ENCODE peak calls at places on chromosome 20, in ten cellular contexts. I, Z, N, Q, V, X, F, J, M and P are unnamed samples.

GRCh38 chr20:18678599-18678998 is 90.7 kb downstream of the DTD1 start:
- DNase-seq in I (no peak), J (no peak), N (no peak), F (no peak), M (no peak), Z (no peak), V (no peak), Q (no peak), X (no peak), P (no peak)

GRCh38 chr20:10596726-10597125 is 77.1 kb downstream of the JAG1 start:
- DNase-seq in I (peak), J (no peak), V (no peak), X (peak), Z (no peak), F (no peak), Q (no peak), M (peak), N (no peak), P (no peak)

GRCh38 chr20:62795023-62795761 is 1.1 kb upstream of the MRGBP start:
- DNase-seq in I (peak), F (peak), J (peak), V (peak), X (peak), Q (peak), M (peak), N (peak), Z (peak), P (peak)

GRCh38 chr20:47821481-47822100 is 36.3 kb upstream of the SULF2 start:
- DNase-seq in Q (no peak), I (peak), N (peak), F (no peak), X (no peak), Z (no peak), V (no peak), M (peak), J (no peak), P (no peak)

GRCh38 chr20:38866265-38867061 is 59.8 kb upstream of the FAM83D start:
- DNase-seq in X (no peak), J (no peak), M (no peak), I (no peak), Q (no peak), N (no peak), Z (no peak), F (no peak), V (no peak), P (no peak)

GRCh38 chr20:15895126-15895525 is 678.1 kb downstream of the KIF16B start:
- DNase-seq in I (no peak), M (no peak), Q (no peak), X (no peak), V (no peak), N (no peak), Z (no peak), F (no peak), J (no peak), P (no peak)

GRCh38 chr20:24943196-24943595 is 5.9 kb upstream of the CST7 start:
- DNase-seq in V (no peak), I (no peak), Z (no peak), N (peak), J (no peak), Q (no peak), X (no peak), F (no peak), M (no peak), P (no peak)

GRCh38 chr20:44401052-44401769 is 45.7 kb downstream of the HNF4A start:
- DNase-seq in J (no peak), I (no peak), M (no peak), Z (no peak), N (no peak), X (no peak), F (no peak), Q (no peak), V (no peak), P (no peak)

GRCh38 chr20:1809611-1810510 is 85.3 kb upstream of the SIRPA start:
- DNase-seq in I (peak), Q (no peak), Z (no peak), M (peak), J (no peak), N (peak), F (no peak), V (no peak), X (peak), P (no peak)

GRCh38 chr20:4406627-4407026 is 315.1 kb upstream of the PRND start:
- DNase-seq in Q (no peak), Z (no peak), V (no peak), I (peak), J (no peak), N (peak), X (peak), F (no peak), M (peak), P (no peak)

GRCh38 chr20:23048283-23049200 is 930 bp downstream of the THBD start:
- DNase-seq in Z (peak), V (peak), N (peak), M (no peak), X (peak), Q (peak), F (no peak), J (no peak), I (peak), P (peak)

GRCh38 chr20:5748246-5748645 is 2.0 kb upstream of the SHLD1 start:
- DNase-seq in F (no peak), V (no peak), Z (no peak), M (no peak), Q (no peak), N (no peak), X (no peak), I (no peak), J (no peak), P (no peak)

GRCh38 chr20:2984956-2985661 is 58.3 kb upstream of the GNRH2 start:
- DNase-seq in J (no peak), F (no peak), Q (no peak), M (peak), X (peak), N (peak), V (no peak), Z (no peak), I (peak), P (no peak)

GRCh38 chr20:13401596-13401995 is 180.5 kb downstream of the ISM1 start:
- DNase-seq in I (no peak), J (no peak), M (no peak), F (no peak), Z (no peak), X (no peak), N (no peak), V (no peak), Q (no peak), P (no peak)

GRCh38 chr20:37627060-37627766 is 66.6 kb upstream of the CTNNBL1 start:
- DNase-seq in M (peak), Q (peak), N (peak), I (peak), X (peak), Z (peak), V (peak), F (no peak), J (no peak), P (no peak)

GRCh38 chr20:18639501-18639979 is 51.7 kb downstream of the DTD1 start:
- DNase-seq in X (no peak), Z (no peak), N (no peak), M (no peak), Q (no peak), V (no peak), F (no peak), J (no peak), I (no peak), P (no peak)